ENCODE peak calls at places on chromosomes 3 and 15, in seven cellular contexts. P is IMR-90, Y is MM.1S, W is neural progenitor cell, U is neuronal stem cell, H is GM23248, I is keratinocyte. K is an unnamed sample.

GRCh38 chr3:8660271-8660731 is 15.7 kb upstream of the SSUH2 start:
- DNase-seq in Y (no peak), I (no peak), U (no peak), H (peak), W (no peak), P (peak), K (no peak)

GRCh38 chr3:197956626-197956988 is 3.4 kb upstream of the LMLN start:
- DNase-seq in Y (no peak), I (no peak), P (no peak), W (no peak), H (no peak), U (no peak), K (no peak)

GRCh38 chr3:146221276-146221675 is 29.6 kb downstream of the PLSCR4 start:
- DNase-seq in H (peak), W (no peak), Y (no peak), U (no peak), I (no peak), P (peak), K (no peak)

GRCh38 chr3:55167586-55168317 is 239.9 kb upstream of the LRTM1 start:
- DNase-seq in U (no peak), H (peak), W (no peak), P (peak), I (no peak), Y (no peak), K (peak)

GRCh38 chr15:72994778-72995177 is 57.5 kb upstream of the NEO1 start:
- DNase-seq in U (no peak), W (no peak), H (peak), Y (no peak), P (no peak), I (no peak), K (no peak)

GRCh38 chr3:62149539-62149938 is 223.8 kb downstream of the FEZF2 start:
- DNase-seq in H (no peak), U (no peak), I (no peak), P (no peak), Y (no peak), W (no peak), K (no peak)

GRCh38 chr15:68435966-68436365 is 4.0 kb upstream of the ITGA11 start:
- DNase-seq in W (no peak), U (no peak), P (no peak), H (no peak), I (no peak), Y (no peak), K (no peak)

GRCh38 chr3:129440648-129441190 is 695 bp downstream of the IFT122 start:
- DNase-seq in Y (peak), P (no peak), U (no peak), H (no peak), I (no peak), W (no peak), K (no peak)

GRCh38 chr3:110352841-110353595 is 718.6 kb upstream of the NECTIN3 start:
- DNase-seq in I (no peak), Y (no peak), H (peak), U (no peak), W (no peak), P (peak), K (no peak)

GRCh38 chr3:72665701-72666443 is 182.4 kb downstream of the SHQ1 start:
- DNase-seq in H (peak), U (no peak), Y (peak), W (peak), P (no peak), I (no peak), K (peak)

GRCh38 chr3:14524920-14525660 is 15.1 kb downstream of the GRIP2 start:
- DNase-seq in U (no peak), H (no peak), I (no peak), W (no peak), P (no peak), Y (no peak), K (no peak)

GRCh38 chr3:117553461-117553860 is 843.9 kb downstream of the TUSC7 start:
- DNase-seq in P (peak), U (no peak), Y (peak), I (no peak), H (peak), W (no peak), K (peak)

GRCh38 chr15:49036650-49037545 is 9.3 kb downstream of the SECISBP2L start:
- DNase-seq in W (no peak), U (no peak), H (peak), Y (no peak), I (no peak), P (peak), K (peak)

GRCh38 chr3:53921296-53921695 is 29.6 kb upstream of the SELENOK start:
- DNase-seq in Y (no peak), P (peak), H (peak), I (no peak), U (no peak), W (no peak), K (peak)

GRCh38 chr15:40054746-40055575 is 16.0 kb upstream of the SRP14 start:
- DNase-seq in H (peak), U (no peak), Y (peak), I (no peak), P (peak), W (peak), K (peak)

GRCh38 chr3:54264050-54264449 is 141.7 kb downstream of the CACNA2D3 start:
- DNase-seq in P (no peak), W (no peak), H (no peak), Y (no peak), I (no peak), U (no peak), K (no peak)

GRCh38 chr3:156685752-156686151 is 11.4 kb downstream of the TIPARP start:
- DNase-seq in I (no peak), U (no peak), H (no peak), P (no peak), Y (peak), W (no peak), K (no peak)

GRCh38 chr3:37161351-37161750 is 13.0 kb downstream of the LRRFIP2 start:
- DNase-seq in W (no peak), Y (no peak), H (peak), I (no peak), U (no peak), P (peak), K (no peak)

DNA sequence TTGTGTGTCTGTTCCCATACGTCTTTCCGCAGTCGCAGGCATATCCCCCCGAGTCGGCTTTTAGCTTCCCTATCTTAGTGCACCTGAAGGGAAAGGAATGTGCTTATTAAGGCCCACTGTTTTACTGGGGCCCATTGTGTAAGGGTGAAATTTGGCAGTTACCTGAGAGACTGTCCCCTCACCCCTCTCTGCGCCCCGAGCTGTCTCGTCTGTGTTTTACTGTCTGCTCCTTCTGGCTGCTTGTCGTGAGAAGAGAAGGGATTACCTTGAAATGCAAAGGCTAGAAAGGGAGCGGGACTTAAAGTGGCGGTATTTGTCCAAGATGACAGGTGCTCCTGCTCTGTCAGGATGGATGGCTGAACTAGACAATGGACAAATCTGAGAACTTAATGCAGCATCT is 233.0 kb upstream of the POU1F1 start:
- DNase-seq in U (no peak), H (no peak), P (no peak), W (peak), Y (no peak), I (no peak), K (no peak)
- H3K4me2 ChIP-seq in U (no peak), H (no peak), P (no peak), W (peak), Y (no peak), I (no peak), K (no peak)

DNA sequence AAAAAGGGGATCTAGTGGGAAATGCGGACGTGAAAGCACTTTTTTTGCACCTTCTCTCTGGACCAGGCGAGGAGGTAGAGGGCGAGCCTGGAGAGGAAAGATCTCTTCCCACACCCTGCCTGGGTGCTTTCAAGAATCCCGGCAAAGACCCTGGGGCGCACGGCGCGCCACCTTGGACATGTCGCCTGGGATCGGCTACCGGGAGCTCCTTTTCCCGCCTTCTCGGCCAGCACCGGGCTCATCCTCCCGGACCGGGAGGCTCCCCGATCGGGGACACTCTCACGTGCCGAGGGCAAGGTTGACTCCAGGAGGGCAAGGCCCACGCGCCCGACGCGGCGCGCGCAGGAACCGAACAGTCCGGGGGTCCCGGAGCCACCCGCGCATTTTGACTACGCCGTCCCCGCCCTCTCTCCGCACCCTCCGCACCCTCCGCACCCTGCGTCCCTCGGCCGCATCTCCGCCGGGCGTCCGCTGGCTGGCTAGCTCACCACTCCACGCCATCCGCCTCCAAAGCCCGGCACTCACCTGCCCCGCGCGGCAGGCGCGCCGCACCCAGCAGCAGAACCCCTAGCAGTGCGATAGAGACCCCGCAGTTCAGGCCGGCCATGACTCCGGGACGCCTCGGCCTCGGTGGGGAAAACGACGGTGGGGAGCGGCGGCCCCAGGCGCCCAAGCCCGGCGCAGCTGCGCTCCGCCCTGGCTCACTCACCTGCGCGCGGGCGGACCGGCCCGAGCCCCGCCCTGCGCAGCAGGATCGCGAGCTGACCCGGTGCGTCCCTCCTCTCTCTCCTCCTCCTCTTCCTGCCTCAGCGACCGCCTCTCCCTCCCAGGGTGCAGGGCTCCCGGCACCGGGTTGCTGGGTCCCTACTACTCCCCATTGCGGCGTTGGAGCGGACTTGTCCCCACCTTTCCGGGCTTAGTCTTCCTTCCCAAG is at the start of gene CDCP1:
- DNase-seq in U (no peak), Y (no peak), P (no peak), I (no peak), H (peak), W (peak), K (peak)
- H2AFZ ChIP-seq in U (peak), Y (no peak), P (peak), I (peak), H (peak), W (peak), K (peak)

DNA sequence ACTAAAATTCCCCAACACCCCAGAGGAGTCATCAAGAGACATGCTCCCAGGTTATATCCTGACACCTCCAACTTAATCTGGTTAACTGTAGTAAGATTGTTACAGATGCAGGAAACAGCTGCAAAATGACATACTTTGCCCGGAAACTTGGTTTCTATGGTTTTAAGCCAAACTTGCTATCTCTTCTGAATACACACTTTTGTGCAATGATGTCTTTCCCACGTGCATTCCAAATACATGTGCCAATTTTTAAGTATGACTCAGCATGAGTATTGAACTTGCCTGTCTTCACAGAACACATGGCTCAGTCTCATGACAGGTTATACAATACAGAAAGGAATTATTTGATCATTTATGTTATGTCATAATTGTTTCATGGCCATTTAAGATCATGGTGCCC is 207.0 kb upstream of the DCBLD2 start:
- DNase-seq in I (peak), W (no peak), H (peak), P (peak), Y (no peak), U (no peak), K (peak)
- H3K4me2 ChIP-seq in I (peak), W (no peak), H (peak), P (no peak), Y (no peak), U (no peak), K (no peak)

GRCh38 chr3:87958289-87958688 is 100.5 kb downstream of the CGGBP1 start:
- DNase-seq in U (no peak), W (no peak), Y (no peak), P (no peak), H (no peak), I (no peak), K (peak)
- H2AFZ ChIP-seq in U (no peak), W (no peak), Y (no peak), P (no peak), H (no peak), I (no peak), K (no peak)

GRCh38 chr3:119326976-119327375 is 32.8 kb downstream of the ARHGAP31 start:
- DNase-seq in H (no peak), I (no peak), W (no peak), Y (no peak), P (no peak), U (no peak), K (no peak)

GRCh38 chr3:119322523-119323400 is 28.6 kb downstream of the ARHGAP31 start:
- DNase-seq in P (peak), H (peak), U (peak), Y (peak), W (peak), I (no peak), K (peak)

GRCh38 chr3:119323401-119324107 is 29.4 kb downstream of the ARHGAP31 start:
- DNase-seq in P (no peak), I (no peak), W (no peak), Y (no peak), H (no peak), U (no peak), K (peak)

GRCh38 chr3:119322021-119322522 is 27.9 kb downstream of the ARHGAP31 start:
- DNase-seq in H (peak), Y (peak), W (no peak), U (no peak), I (no peak), P (peak), K (peak)

GRCh38 chr3:119324899-119325298 is 30.7 kb downstream of the ARHGAP31 start:
- DNase-seq in Y (no peak), P (no peak), U (no peak), H (no peak), I (no peak), W (no peak), K (no peak)
- H3K4me2 ChIP-seq in Y (no peak), P (no peak), U (no peak), H (no peak), I (no peak), W (no peak), K (no peak)

GRCh38 chr15:97177135-97177704 is 783.3 kb upstream of the ARRDC4 start:
- DNase-seq in I (no peak), W (peak), U (no peak), H (no peak), P (no peak), Y (no peak), K (no peak)
- H2AFZ ChIP-seq in I (no peak), W (peak), U (peak), H (no peak), P (no peak), Y (no peak), K (no peak)

DNA sequence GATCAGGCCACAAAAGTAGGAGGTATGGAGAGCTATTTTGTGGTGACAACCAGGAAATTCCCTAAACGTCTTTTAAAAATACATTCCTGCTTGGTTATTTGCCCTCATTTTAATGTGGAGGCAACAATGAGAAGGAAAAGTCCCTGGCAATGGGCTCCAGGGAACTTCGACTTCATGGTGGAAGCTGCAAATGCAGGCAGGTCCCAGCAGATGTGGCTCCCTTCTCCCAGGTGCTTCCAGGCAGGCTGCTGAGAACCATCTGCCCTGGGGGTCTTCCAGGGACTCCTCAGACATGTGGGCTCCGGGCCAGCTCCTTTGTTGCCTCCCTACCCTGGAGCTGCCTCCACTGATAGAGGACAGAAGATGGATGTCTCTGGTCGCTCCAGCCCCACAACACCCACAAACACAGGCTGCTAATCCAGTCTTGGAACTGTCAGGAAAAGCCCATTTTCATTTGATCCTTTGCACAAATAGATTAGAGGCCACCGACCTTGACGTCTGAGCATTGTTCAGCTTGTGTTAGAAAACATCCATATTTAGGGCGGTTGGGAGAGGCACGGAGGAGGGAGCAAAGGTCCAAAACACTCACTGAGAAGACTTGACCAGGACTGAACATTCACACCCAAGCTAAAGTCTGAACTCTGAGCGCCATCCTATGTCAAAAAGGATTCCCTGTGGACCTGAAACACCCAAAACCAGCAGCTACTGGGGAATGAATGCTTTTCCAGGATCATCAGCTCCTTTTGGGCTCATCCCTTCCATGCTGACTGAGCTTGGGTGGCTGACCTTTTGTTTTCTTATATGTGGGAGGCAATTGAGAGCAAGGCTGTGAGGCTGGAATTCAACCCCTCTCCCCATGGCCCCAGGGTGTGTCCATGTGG is 30.2 kb upstream of the SLCO2A1 start:
- DNase-seq in W (no peak), U (no peak), Y (no peak), P (peak), I (no peak), H (peak), K (no peak)
- H3K4me2 ChIP-seq in W (no peak), U (no peak), Y (no peak), P (no peak), I (no peak), H (no peak), K (no peak)